ENCODE peak calls at places on chromosomes 12 and 14, in six cellular contexts. One of them, this sample, is unnamed.

GRCh38 chr14:68147331-68147730 is 327.8 kb downstream of the RAD51B start:
- DNase-seq in GM12878: no peak
- DNase-seq in H1: no peak
- DNase-seq in K562: no peak
- DNase-seq in HepG2: no peak
- DNase-seq in GM12892: no peak
- DNase-seq in this sample: no peak

GRCh38 chr12:5458229-5459050 is 26.5 kb downstream of the NTF3 start:
- DNase-seq in H1: no peak
- DNase-seq in K562: no peak
- DNase-seq in GM12892: no peak
- DNase-seq in GM12878: no peak
- DNase-seq in HepG2: no peak
- DNase-seq in this sample: no peak

GRCh38 chr12:29230800-29231560 is 81.9 kb downstream of the FAR2 start:
- DNase-seq in GM12892: no peak
- DNase-seq in GM12878: no peak
- DNase-seq in K562: no peak
- DNase-seq in HepG2: no peak
- DNase-seq in H1: no peak
- DNase-seq in this sample: no peak

GRCh38 chr14:29749327-29749726 is 178.3 kb downstream of the PRKD1 start:
- DNase-seq in H1: no peak
- DNase-seq in GM12878: no peak
- DNase-seq in K562: no peak
- DNase-seq in HepG2: no peak
- DNase-seq in GM12892: no peak
- DNase-seq in this sample: no peak

GRCh38 chr12:121334513-121335343 is 17.5 kb downstream of the ANAPC5 start:
- DNase-seq in K562: peak; percentile 58
- DNase-seq in HepG2: peak; percentile 58
- DNase-seq in GM12878: peak; percentile 26
- DNase-seq in H1: no peak
- DNase-seq in GM12892: no peak
- DNase-seq in this sample: no peak

GRCh38 chr12:20214286-20214685 is 154.1 kb upstream of the PDE3A start:
- DNase-seq in H1: no peak
- DNase-seq in HepG2: no peak
- DNase-seq in GM12878: no peak
- DNase-seq in K562: no peak
- DNase-seq in GM12892: no peak
- DNase-seq in this sample: no peak

GRCh38 chr12:64583395-64584172 is 26.7 kb upstream of the RASSF3 start:
- DNase-seq in H1: no peak
- DNase-seq in GM12878: no peak
- DNase-seq in K562: no peak
- DNase-seq in GM12892: no peak
- DNase-seq in HepG2: no peak
- DNase-seq in this sample: no peak

GRCh38 chr12:39873065-39873464 is 232.8 kb downstream of the SLC2A13 start:
- DNase-seq in HepG2: no peak
- DNase-seq in K562: no peak
- DNase-seq in GM12878: no peak
- DNase-seq in GM12892: no peak
- DNase-seq in H1: no peak
- DNase-seq in this sample: no peak

GRCh38 chr12:51620448-51620847 is 29.4 kb downstream of the SCN8A start:
- DNase-seq in K562: no peak
- DNase-seq in H1: no peak
- DNase-seq in GM12878: no peak
- DNase-seq in GM12892: no peak
- DNase-seq in HepG2: no peak
- DNase-seq in this sample: no peak

GRCh38 chr12:10364839-10365681 is 24.8 kb downstream of the KLRK1 start:
- DNase-seq in GM12892: peak; percentile 27
- DNase-seq in H1: no peak
- DNase-seq in K562: no peak
- DNase-seq in GM12878: peak; percentile 53
- DNase-seq in HepG2: peak; percentile 53
- DNase-seq in this sample: no peak

GRCh38 chr12:98532687-98533304 is 17.4 kb downstream of the TMPO start:
- DNase-seq in GM12892: no peak
- DNase-seq in HepG2: peak; percentile 59
- DNase-seq in GM12878: no peak
- DNase-seq in H1: no peak
- DNase-seq in K562: peak; percentile 48
- DNase-seq in this sample: no peak

GRCh38 chr12:57838594-57839302 is 7.8 kb downstream of the CTDSP2 start:
- DNase-seq in K562: no peak
- DNase-seq in GM12892: no peak
- DNase-seq in H1: no peak
- DNase-seq in GM12878: no peak
- DNase-seq in HepG2: no peak
- DNase-seq in this sample: no peak

GRCh38 chr12:109098142-109098652 is 800 bp downstream of the UNG start:
- DNase-seq in HepG2: no peak
- DNase-seq in GM12892: no peak
- DNase-seq in K562: no peak
- DNase-seq in H1: no peak
- DNase-seq in GM12878: no peak
- DNase-seq in this sample: no peak

GRCh38 chr14:70881549-70882174 is 25.6 kb upstream of the PCNX1 start:
- DNase-seq in K562: no peak
- DNase-seq in H1: no peak
- DNase-seq in GM12878: peak; percentile 84
- DNase-seq in GM12892: no peak
- DNase-seq in HepG2: no peak
- DNase-seq in this sample: peak; percentile 44

GRCh38 chr14:61631044-61631692 is 64.1 kb upstream of the HIF1A start:
- DNase-seq in H1: no peak
- DNase-seq in K562: no peak
- DNase-seq in HepG2: no peak
- DNase-seq in GM12878: no peak
- DNase-seq in GM12892: no peak
- DNase-seq in this sample: no peak

GRCh38 chr12:7609480-7609879 is 56.2 kb downstream of the APOBEC1 start:
- DNase-seq in HepG2: no peak
- DNase-seq in GM12878: no peak
- DNase-seq in GM12892: no peak
- DNase-seq in K562: no peak
- DNase-seq in H1: no peak
- DNase-seq in this sample: no peak

GRCh38 chr12:54682674-54683073 is 34.5 kb upstream of the DCD start:
- DNase-seq in K562: no peak
- DNase-seq in HepG2: no peak
- DNase-seq in GM12878: no peak
- DNase-seq in GM12892: no peak
- DNase-seq in H1: no peak
- DNase-seq in this sample: no peak

GRCh38 chr14:95703805-95704204 is 10.1 kb downstream of the TCL1A start:
- DNase-seq in GM12878: no peak
- DNase-seq in H1: no peak
- DNase-seq in K562: no peak
- DNase-seq in GM12892: no peak
- DNase-seq in HepG2: no peak
- DNase-seq in this sample: no peak

GRCh38 chr12:25883026-25883928 is 75.2 kb upstream of the RASSF8 start:
- DNase-seq in H1: no peak
- DNase-seq in GM12878: no peak
- DNase-seq in HepG2: no peak
- DNase-seq in GM12892: no peak
- DNase-seq in K562: no peak
- DNase-seq in this sample: no peak

GRCh38 chr14:100103261-100104005 is 38.2 kb downstream of the EVL start:
- DNase-seq in H1: no peak
- DNase-seq in GM12878: no peak
- DNase-seq in HepG2: no peak
- DNase-seq in K562: no peak
- DNase-seq in GM12892: no peak
- DNase-seq in this sample: no peak
- TF ChIP-seq TAF1 in H1: no peak
- TF ChIP-seq TAF1 in GM12878: no peak
- TF ChIP-seq TAF1 in HepG2: no peak
- TF ChIP-seq TAF1 in K562: no peak
- TF ChIP-seq TAF1 in GM12892: no peak
- TF ChIP-seq TAF1 in this sample: no peak

GRCh38 chr12:61018571-61018970 is 1241.6 kb upstream of the USP15 start:
- DNase-seq in K562: no peak
- DNase-seq in GM12892: no peak
- DNase-seq in H1: no peak
- DNase-seq in HepG2: no peak
- DNase-seq in GM12878: no peak
- DNase-seq in this sample: no peak

DNA sequence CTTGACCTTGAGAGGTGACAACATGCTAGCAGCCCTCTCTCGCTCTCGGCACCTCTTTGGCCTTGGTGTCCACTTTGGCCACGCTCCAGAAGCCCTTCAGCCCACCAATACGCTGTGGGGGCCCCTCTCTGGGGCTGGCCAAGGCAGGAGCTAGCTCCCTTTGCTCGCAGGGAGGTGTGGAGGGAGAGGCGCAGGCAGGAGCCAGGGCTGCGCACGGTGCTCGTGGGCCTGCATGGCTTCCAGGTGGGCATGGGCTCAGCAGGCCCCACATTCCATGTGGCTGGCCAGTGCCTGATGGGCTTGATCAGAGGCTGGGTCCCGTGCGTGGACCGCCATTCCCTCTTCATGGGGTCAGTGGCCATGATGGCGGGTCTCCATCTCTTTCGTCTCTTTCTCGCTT is 1237.0 kb upstream of the USP15 start:
- DNase-seq in H1: no peak
- DNase-seq in K562: no peak
- DNase-seq in GM12892: no peak
- DNase-seq in HepG2: no peak
- DNase-seq in GM12878: no peak
- DNase-seq in this sample: no peak
- TF ChIP-seq TAF1 in H1: no peak
- TF ChIP-seq TAF1 in K562: no peak
- TF ChIP-seq TAF1 in GM12892: no peak
- TF ChIP-seq TAF1 in HepG2: no peak
- TF ChIP-seq TAF1 in GM12878: no peak
- TF ChIP-seq TAF1 in this sample: no peak

GRCh38 chr14:24057867-24058259 is 6.1 kb downstream of the CARMIL3 start:
- DNase-seq in HepG2: no peak
- DNase-seq in H1: no peak
- DNase-seq in K562: no peak
- DNase-seq in GM12892: peak; percentile 13
- DNase-seq in GM12878: no peak
- DNase-seq in this sample: no peak

GRCh38 chr14:24057271-24057670 is 5.5 kb downstream of the CARMIL3 start:
- DNase-seq in GM12892: no peak
- DNase-seq in H1: no peak
- DNase-seq in GM12878: no peak
- DNase-seq in K562: no peak
- DNase-seq in HepG2: no peak
- DNase-seq in this sample: peak; percentile 12

GRCh38 chr14:24059841-24060388 is 8.1 kb downstream of the CARMIL3 start:
- DNase-seq in H1: no peak
- DNase-seq in GM12892: no peak
- DNase-seq in HepG2: no peak
- DNase-seq in K562: no peak
- DNase-seq in GM12878: no peak
- DNase-seq in this sample: no peak

GRCh38 chr14:24058951-24059475 is 7.2 kb downstream of the CARMIL3 start:
- DNase-seq in H1: no peak
- DNase-seq in HepG2: no peak
- DNase-seq in K562: no peak
- DNase-seq in GM12878: no peak
- DNase-seq in GM12892: peak; percentile 15
- DNase-seq in this sample: no peak

DNA sequence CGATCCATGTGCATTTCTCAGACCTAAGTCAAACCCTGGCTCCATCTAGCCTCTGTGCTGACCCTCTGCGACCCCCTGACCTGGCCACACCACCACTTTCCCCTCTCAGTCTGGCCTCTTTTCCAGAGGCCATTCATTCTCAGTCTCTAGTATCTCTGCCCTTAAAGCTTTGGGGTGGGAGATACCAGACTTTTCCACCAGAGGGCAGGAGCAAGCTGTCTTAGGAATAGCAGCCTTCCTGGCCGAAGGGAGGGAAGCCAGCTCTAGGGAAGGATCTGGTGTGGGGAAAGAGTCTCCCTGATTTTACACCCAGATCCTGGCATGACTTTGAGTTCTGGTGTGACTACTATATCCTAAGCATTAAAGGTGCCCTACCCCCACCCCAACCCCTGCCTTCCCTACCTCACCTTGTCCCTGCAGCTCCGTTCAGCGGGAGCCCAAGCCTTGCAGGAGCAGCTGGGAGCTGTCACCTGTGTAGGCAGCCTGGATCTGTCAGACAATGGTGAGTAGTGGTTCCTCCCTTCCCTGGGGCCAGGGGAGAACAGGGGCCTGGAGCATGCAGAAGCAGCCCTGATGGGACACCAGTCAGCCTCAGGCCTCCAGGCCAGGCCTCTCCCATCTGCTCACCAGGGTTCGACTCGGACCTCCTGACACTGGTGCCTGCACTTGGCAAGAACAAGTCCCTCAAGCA is 6.6 kb downstream of the CARMIL3 start:
- DNase-seq in GM12878: no peak
- DNase-seq in HepG2: peak; percentile 89
- DNase-seq in K562: no peak
- DNase-seq in GM12892: peak; percentile 37
- DNase-seq in H1: no peak
- DNase-seq in this sample: peak; percentile 84
- TF ChIP-seq TAF1 in GM12878: no peak
- TF ChIP-seq TAF1 in HepG2: no peak
- TF ChIP-seq TAF1 in K562: no peak
- TF ChIP-seq TAF1 in GM12892: no peak
- TF ChIP-seq TAF1 in H1: no peak
- TF ChIP-seq TAF1 in this sample: no peak

DNA sequence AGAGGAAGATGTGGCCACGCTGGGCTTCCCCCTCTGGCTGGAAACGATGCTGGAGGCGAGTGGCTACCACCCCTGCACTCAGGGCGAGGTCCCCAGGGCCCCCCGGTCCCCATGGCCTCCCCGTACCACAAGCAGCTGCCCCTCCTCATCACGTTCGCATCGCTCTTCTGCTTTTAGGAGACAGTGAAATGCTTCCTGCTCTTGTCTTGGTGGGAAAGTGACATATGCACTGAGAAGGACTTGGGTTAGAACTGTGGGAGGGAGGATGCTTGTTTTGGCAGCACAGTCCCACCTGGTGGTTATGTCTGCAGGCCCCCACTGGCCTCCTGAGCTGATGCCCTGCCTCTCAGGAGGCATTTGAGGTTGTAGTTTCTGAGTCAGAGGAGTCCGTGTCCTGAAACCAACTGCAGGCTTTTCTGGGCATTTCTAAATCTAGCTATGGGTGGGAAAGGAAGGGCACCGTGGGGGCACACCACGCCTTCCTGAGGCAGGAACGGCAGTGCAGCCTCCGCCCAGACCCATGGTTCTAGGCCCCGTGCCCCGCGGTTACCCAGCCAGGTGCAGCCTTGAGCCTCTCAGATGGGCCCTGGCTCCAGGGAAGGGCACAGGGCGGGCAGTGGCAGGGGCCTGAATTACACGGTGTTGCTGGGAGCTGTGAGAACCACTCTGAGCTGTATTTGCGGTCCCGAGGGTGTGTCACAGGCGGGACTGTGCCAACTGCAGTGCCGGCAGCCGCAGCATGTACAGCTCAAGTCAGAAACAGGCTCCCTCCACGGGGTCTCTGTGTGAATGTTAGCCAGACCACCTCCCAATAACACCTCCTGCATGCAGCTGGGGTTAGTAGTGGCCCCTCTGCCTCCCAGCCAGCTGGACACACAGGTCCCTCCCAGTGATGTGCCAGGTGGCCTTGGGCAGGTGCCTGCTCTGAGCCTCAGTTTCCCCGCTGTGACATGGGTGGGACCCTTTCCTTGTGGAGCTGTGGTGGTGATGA is 139.5 kb downstream of the ADGRD1 start:
- DNase-seq in K562: no peak
- DNase-seq in HepG2: no peak
- DNase-seq in GM12892: peak; percentile 48
- DNase-seq in H1: no peak
- DNase-seq in GM12878: peak; percentile 98
- DNase-seq in this sample: peak; percentile 67
- TF ChIP-seq TAF1 in K562: no peak
- TF ChIP-seq TAF1 in HepG2: no peak
- TF ChIP-seq TAF1 in GM12892: no peak
- TF ChIP-seq TAF1 in H1: no peak
- TF ChIP-seq TAF1 in GM12878: no peak
- TF ChIP-seq TAF1 in this sample: no peak

This sample was measured in GM12891.